ENCODE peak calls at places on chromosomes 5 and 9, in eight cellular contexts. One of them, this sample, is unnamed.

GRCh38 chr5:127084656-127085055 is 11.4 kb upstream of the C5orf63 start:
- DNase-seq in breast epithelium: no peak
- DNase-seq in MM.1S: no peak
- DNase-seq in left lung: no peak
- DNase-seq in gastrocnemius medialis: no peak
- DNase-seq in body of pancreas: no peak
- DNase-seq in cardiac muscle cell: no peak
- DNase-seq in CD8-positive, alpha-beta memory T cell: no peak
- DNase-seq in this sample: no peak

GRCh38 chr5:85441138-85441537 is 1056.5 kb upstream of the EDIL3 start:
- DNase-seq in breast epithelium: no peak
- DNase-seq in MM.1S: no peak
- DNase-seq in left lung: no peak
- DNase-seq in gastrocnemius medialis: no peak
- DNase-seq in body of pancreas: no peak
- DNase-seq in cardiac muscle cell: no peak
- DNase-seq in CD8-positive, alpha-beta memory T cell: no peak
- DNase-seq in this sample: no peak

GRCh38 chr9:21661626-21662025 is 140.8 kb upstream of the MTAP start:
- DNase-seq in breast epithelium: no peak
- DNase-seq in MM.1S: no peak
- DNase-seq in left lung: no peak
- DNase-seq in gastrocnemius medialis: no peak
- DNase-seq in body of pancreas: no peak
- DNase-seq in cardiac muscle cell: no peak
- DNase-seq in CD8-positive, alpha-beta memory T cell: no peak
- DNase-seq in this sample: no peak

GRCh38 chr9:137255448-137256114 is 454 bp downstream of the NELFB start:
- DNase-seq in breast epithelium: no peak
- DNase-seq in MM.1S: peak
- DNase-seq in left lung: no peak
- DNase-seq in gastrocnemius medialis: no peak
- DNase-seq in body of pancreas: peak
- DNase-seq in cardiac muscle cell: peak
- DNase-seq in CD8-positive, alpha-beta memory T cell: peak
- DNase-seq in this sample: no peak

GRCh38 chr9:4769321-4770080 is 23.2 kb upstream of the RCL1 start:
- DNase-seq in breast epithelium: no peak
- DNase-seq in MM.1S: no peak
- DNase-seq in left lung: no peak
- DNase-seq in gastrocnemius medialis: no peak
- DNase-seq in body of pancreas: no peak
- DNase-seq in cardiac muscle cell: no peak
- DNase-seq in CD8-positive, alpha-beta memory T cell: no peak
- DNase-seq in this sample: no peak

GRCh38 chr5:44885903-44886302 is 77.2 kb downstream of the MRPS30 start:
- DNase-seq in breast epithelium: no peak
- DNase-seq in MM.1S: peak
- DNase-seq in left lung: no peak
- DNase-seq in gastrocnemius medialis: no peak
- DNase-seq in body of pancreas: no peak
- DNase-seq in cardiac muscle cell: no peak
- DNase-seq in CD8-positive, alpha-beta memory T cell: no peak
- DNase-seq in this sample: no peak

GRCh38 chr5:1443145-1443543 is 2.1 kb downstream of the SLC6A3 start:
- DNase-seq in breast epithelium: no peak
- DNase-seq in MM.1S: no peak
- DNase-seq in left lung: no peak
- DNase-seq in gastrocnemius medialis: no peak
- DNase-seq in body of pancreas: no peak
- DNase-seq in cardiac muscle cell: no peak
- DNase-seq in CD8-positive, alpha-beta memory T cell: no peak
- DNase-seq in this sample: no peak

GRCh38 chr9:93139365-93140182 is 5.5 kb upstream of the NINJ1 start:
- DNase-seq in breast epithelium: no peak
- DNase-seq in MM.1S: no peak
- DNase-seq in left lung: peak
- DNase-seq in gastrocnemius medialis: peak
- DNase-seq in body of pancreas: no peak
- DNase-seq in cardiac muscle cell: no peak
- DNase-seq in CD8-positive, alpha-beta memory T cell: no peak
- DNase-seq in this sample: no peak

GRCh38 chr5:98769256-98770157 is 4.0 kb upstream of the RGMB start:
- DNase-seq in breast epithelium: no peak
- DNase-seq in MM.1S: no peak
- DNase-seq in left lung: peak
- DNase-seq in gastrocnemius medialis: no peak
- DNase-seq in body of pancreas: peak
- DNase-seq in cardiac muscle cell: peak
- DNase-seq in CD8-positive, alpha-beta memory T cell: peak
- DNase-seq in this sample: peak

GRCh38 chr5:52283221-52283620 is 504.5 kb upstream of the ITGA1 start:
- DNase-seq in breast epithelium: no peak
- DNase-seq in MM.1S: no peak
- DNase-seq in left lung: no peak
- DNase-seq in gastrocnemius medialis: no peak
- DNase-seq in body of pancreas: peak
- DNase-seq in cardiac muscle cell: no peak
- DNase-seq in CD8-positive, alpha-beta memory T cell: no peak
- DNase-seq in this sample: no peak

GRCh38 chr9:87338075-87338989 is 159.3 kb upstream of the DAPK1 start:
- DNase-seq in breast epithelium: no peak
- DNase-seq in MM.1S: no peak
- DNase-seq in left lung: no peak
- DNase-seq in gastrocnemius medialis: no peak
- DNase-seq in body of pancreas: no peak
- DNase-seq in cardiac muscle cell: peak
- DNase-seq in CD8-positive, alpha-beta memory T cell: no peak
- DNase-seq in this sample: no peak

DNA sequence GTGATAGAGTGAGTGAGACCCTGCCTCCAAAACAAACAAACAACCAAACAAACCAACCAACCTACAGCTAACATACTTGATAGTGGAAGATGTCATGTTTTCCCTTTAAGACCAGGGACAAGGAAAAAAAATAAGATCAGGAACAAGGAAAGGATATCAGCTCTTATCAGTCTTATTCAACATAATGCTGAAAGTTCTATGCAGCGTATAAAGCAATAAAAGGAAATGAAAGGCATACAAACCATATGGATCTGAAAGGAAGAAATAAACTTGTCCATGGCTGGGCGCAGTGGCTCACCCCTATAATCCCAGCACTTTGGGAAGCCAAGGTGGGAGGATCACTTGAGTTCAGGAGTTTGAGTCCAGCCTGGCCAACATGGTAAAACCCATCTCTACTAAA is 23.5 kb upstream of the SPIN1 start:
- DNase-seq in breast epithelium: no peak
- DNase-seq in MM.1S: no peak
- DNase-seq in left lung: no peak
- DNase-seq in gastrocnemius medialis: no peak
- DNase-seq in body of pancreas: no peak
- DNase-seq in cardiac muscle cell: no peak
- DNase-seq in CD8-positive, alpha-beta memory T cell: no peak
- DNase-seq in this sample: no peak
- H3K27ac ChIP-seq in breast epithelium: no peak
- H3K27ac ChIP-seq in MM.1S: no peak
- H3K27ac ChIP-seq in left lung: no peak
- H3K27ac ChIP-seq in gastrocnemius medialis: no peak
- H3K27ac ChIP-seq in body of pancreas: no peak
- H3K27ac ChIP-seq in cardiac muscle cell: no peak
- H3K27ac ChIP-seq in CD8-positive, alpha-beta memory T cell: no peak
- H3K27ac ChIP-seq in this sample: no peak

GRCh38 chr5:92886751-92887150 is 694.3 kb downstream of the NR2F1-AS1 start:
- DNase-seq in breast epithelium: no peak
- DNase-seq in MM.1S: peak
- DNase-seq in left lung: no peak
- DNase-seq in gastrocnemius medialis: no peak
- DNase-seq in body of pancreas: no peak
- DNase-seq in cardiac muscle cell: no peak
- DNase-seq in CD8-positive, alpha-beta memory T cell: no peak
- DNase-seq in this sample: no peak

GRCh38 chr5:92887254-92887653 is 693.8 kb downstream of the NR2F1-AS1 start:
- DNase-seq in breast epithelium: no peak
- DNase-seq in MM.1S: no peak
- DNase-seq in left lung: no peak
- DNase-seq in gastrocnemius medialis: no peak
- DNase-seq in body of pancreas: no peak
- DNase-seq in cardiac muscle cell: no peak
- DNase-seq in CD8-positive, alpha-beta memory T cell: no peak
- DNase-seq in this sample: no peak

GRCh38 chr5:92885950-92886349 is 695.1 kb downstream of the NR2F1-AS1 start:
- DNase-seq in breast epithelium: no peak
- DNase-seq in MM.1S: peak
- DNase-seq in left lung: no peak
- DNase-seq in gastrocnemius medialis: no peak
- DNase-seq in body of pancreas: no peak
- DNase-seq in cardiac muscle cell: peak
- DNase-seq in CD8-positive, alpha-beta memory T cell: no peak
- DNase-seq in this sample: no peak

GRCh38 chr5:92889140-92889539 is 691.9 kb downstream of the NR2F1-AS1 start:
- DNase-seq in breast epithelium: no peak
- DNase-seq in MM.1S: peak
- DNase-seq in left lung: no peak
- DNase-seq in gastrocnemius medialis: no peak
- DNase-seq in body of pancreas: no peak
- DNase-seq in cardiac muscle cell: no peak
- DNase-seq in CD8-positive, alpha-beta memory T cell: no peak
- DNase-seq in this sample: no peak

DNA sequence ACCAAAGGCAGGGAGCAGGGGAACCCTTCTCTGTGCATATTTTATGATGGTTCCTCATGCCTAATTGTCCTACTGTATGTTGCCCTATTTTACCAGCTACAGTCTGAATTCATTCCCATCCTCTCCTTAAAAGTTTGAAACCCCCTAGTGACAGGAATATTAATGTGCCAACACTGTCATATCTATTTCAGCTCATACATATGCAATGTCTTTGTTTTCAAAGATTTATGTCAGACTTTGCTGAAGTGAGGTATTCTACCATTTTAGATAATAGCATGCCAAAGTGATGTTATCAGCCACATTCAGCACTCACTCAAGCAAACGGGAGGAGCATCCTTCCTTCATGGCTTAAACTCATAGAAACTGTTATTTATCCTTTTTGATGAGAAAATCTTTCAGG is 696.6 kb downstream of the NR2F1-AS1 start:
- DNase-seq in breast epithelium: no peak
- DNase-seq in MM.1S: no peak
- DNase-seq in left lung: no peak
- DNase-seq in gastrocnemius medialis: no peak
- DNase-seq in body of pancreas: no peak
- DNase-seq in cardiac muscle cell: no peak
- DNase-seq in CD8-positive, alpha-beta memory T cell: no peak
- DNase-seq in this sample: no peak
- H3K4me3 ChIP-seq in breast epithelium: no peak
- H3K4me3 ChIP-seq in MM.1S: no peak
- H3K4me3 ChIP-seq in left lung: no peak
- H3K4me3 ChIP-seq in gastrocnemius medialis: no peak
- H3K4me3 ChIP-seq in body of pancreas: no peak
- H3K4me3 ChIP-seq in cardiac muscle cell: no peak
- H3K4me3 ChIP-seq in CD8-positive, alpha-beta memory T cell: no peak
- H3K4me3 ChIP-seq in this sample: no peak

DNA sequence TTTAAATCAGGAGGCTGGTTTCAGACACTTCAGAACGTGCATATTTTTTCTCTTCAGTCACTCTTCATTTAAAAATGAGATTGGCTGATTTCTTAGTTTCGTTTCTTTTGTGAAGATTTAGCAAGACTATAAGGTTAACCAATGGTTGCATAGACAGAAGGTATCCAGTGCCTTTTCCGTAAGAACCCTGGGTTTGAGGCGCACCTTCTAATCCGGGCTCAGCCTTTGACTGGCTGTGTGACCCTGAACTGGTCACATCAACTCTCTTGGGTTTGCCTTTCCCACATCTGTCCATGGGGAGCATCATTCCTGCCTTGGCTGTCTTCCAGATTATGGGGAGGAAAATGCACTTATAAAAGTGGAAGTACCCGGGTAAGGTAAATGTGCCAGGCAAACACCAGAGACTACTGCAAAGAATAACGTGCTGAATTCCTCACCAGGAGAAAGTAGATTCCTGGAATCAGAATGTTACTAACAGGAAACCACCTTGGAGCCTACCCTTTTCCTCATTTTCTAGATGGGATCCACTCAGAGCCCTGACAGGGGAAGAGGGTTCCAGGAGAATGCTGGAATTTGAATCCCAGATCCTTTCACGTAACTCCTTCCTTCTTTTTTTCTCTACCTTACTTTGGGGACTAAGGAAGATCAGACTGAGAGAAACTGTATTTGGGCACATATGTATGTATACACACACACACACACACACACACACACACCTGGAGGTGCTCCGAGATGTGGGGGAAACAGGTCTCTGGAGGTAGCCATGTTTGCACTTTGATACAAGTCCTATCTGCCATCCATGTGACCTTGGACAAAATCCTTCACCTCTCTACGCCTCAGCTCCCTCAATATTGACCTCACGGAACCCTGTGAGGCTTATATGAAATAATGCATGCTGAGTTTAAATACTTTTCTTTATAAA is 6.8 kb downstream of the HAND1 start:
- DNase-seq in breast epithelium: no peak
- DNase-seq in MM.1S: peak
- DNase-seq in left lung: no peak
- DNase-seq in gastrocnemius medialis: no peak
- DNase-seq in body of pancreas: no peak
- DNase-seq in cardiac muscle cell: no peak
- DNase-seq in CD8-positive, alpha-beta memory T cell: no peak
- DNase-seq in this sample: no peak
- H3K27ac ChIP-seq in breast epithelium: no peak
- H3K27ac ChIP-seq in MM.1S: no peak
- H3K27ac ChIP-seq in left lung: no peak
- H3K27ac ChIP-seq in gastrocnemius medialis: no peak
- H3K27ac ChIP-seq in body of pancreas: no peak
- H3K27ac ChIP-seq in cardiac muscle cell: peak
- H3K27ac ChIP-seq in CD8-positive, alpha-beta memory T cell: no peak
- H3K27ac ChIP-seq in this sample: no peak

DNA sequence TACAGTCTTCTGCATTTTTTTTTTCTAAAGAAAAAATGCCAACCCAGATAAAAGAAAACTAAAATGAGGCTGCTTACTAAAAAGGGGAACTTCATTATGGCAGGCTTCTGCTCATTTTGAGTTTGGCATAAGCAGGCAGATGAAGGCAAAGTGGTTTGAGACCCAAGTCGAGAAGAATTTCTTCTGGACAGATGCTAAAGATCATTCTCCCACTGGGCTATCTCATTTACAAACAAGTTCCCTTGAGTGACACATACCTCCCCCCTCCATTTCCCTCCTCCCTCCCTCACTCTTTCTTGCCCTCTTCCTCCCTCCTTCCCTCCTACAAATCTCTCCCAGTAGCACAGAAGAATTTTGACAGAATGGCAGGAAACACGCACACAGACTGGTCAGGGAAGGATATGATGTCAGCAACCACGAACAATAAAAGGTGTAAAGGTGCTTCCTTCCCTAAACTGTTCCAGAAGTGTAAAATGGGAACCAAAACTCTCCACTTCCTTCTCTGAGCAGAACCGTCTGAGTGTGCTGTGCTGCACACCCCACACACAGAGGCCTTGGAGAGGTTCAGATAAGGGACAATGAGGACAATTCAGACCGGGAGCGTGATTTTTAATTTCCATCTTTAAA is 55.9 kb downstream of the MEF2C start:
- DNase-seq in breast epithelium: no peak
- DNase-seq in MM.1S: peak
- DNase-seq in left lung: peak
- DNase-seq in gastrocnemius medialis: peak
- DNase-seq in body of pancreas: no peak
- DNase-seq in cardiac muscle cell: peak
- DNase-seq in CD8-positive, alpha-beta memory T cell: no peak
- DNase-seq in this sample: no peak
- H3K4me3 ChIP-seq in breast epithelium: no peak
- H3K4me3 ChIP-seq in MM.1S: peak
- H3K4me3 ChIP-seq in left lung: no peak
- H3K4me3 ChIP-seq in gastrocnemius medialis: peak
- H3K4me3 ChIP-seq in body of pancreas: no peak
- H3K4me3 ChIP-seq in cardiac muscle cell: no peak
- H3K4me3 ChIP-seq in CD8-positive, alpha-beta memory T cell: no peak
- H3K4me3 ChIP-seq in this sample: no peak

This sample was measured in CD4-positive, CD25-positive, alpha-beta regulatory T cell.